ENCODE peak calls at places on chromosomes 4 and X, in eight cellular contexts. H, C, G, Q, D, Y, O and E are unnamed samples.

GRCh38 chr4:112145820-112146813 is 863 bp downstream of the FAM241A start:
- DNase-seq in H (peak; percentile 82), C (peak; percentile 42), G (peak; percentile 61), Q (peak; percentile 64), D (peak; percentile 24), Y (peak; percentile 87), O (peak; percentile 39), E (peak; percentile 17)

GRCh38 chr4:157996061-157996460 is 176.8 kb downstream of the GASK1B start:
- DNase-seq in H (no peak), C (no peak), G (no peak), Q (no peak), D (no peak), Y (no peak), O (no peak), E (peak; percentile 3)

GRCh38 chr4:108141213-108142045 is 27.3 kb downstream of the LEF1 start:
- DNase-seq in H (no peak), C (no peak), G (no peak), Q (no peak), D (no peak), Y (no peak), O (no peak), E (no peak)

GRCh38 chr4:64780664-64781063 is 371.4 kb upstream of the TECRL start:
- DNase-seq in H (no peak), C (no peak), G (no peak), Q (no peak), D (no peak), Y (no peak), O (no peak), E (no peak)

GRCh38 chr4:159049780-159050375 is 53.0 kb upstream of the RAPGEF2 start:
- DNase-seq in H (no peak), C (no peak), G (no peak), Q (no peak), D (no peak), Y (no peak), O (no peak), E (no peak)

GRCh38 chr4:185343726-185344581 is 51.8 kb downstream of the LRP2BP start:
- DNase-seq in H (no peak), C (peak; percentile 28), G (no peak), Q (no peak), D (peak; percentile 27), Y (no peak), O (no peak), E (peak; percentile 58)

GRCh38 chr4:38967260-38968095 is 64.7 kb downstream of the TMEM156 start:
- DNase-seq in H (no peak), C (no peak), G (no peak), Q (no peak), D (peak; percentile 100), Y (no peak), O (no peak), E (no peak)

GRCh38 chr4:64001229-64001898 is 407.9 kb downstream of the TECRL start:
- DNase-seq in H (no peak), C (no peak), G (no peak), Q (no peak), D (no peak), Y (no peak), O (no peak), E (no peak)

GRCh38 chr4:147157860-147158701 is 212.4 kb upstream of the TTC29 start:
- DNase-seq in H (peak; percentile 74), C (peak; percentile 28), G (no peak), Q (no peak), D (peak; percentile 20), Y (peak; percentile 74), O (no peak), E (peak; percentile 73)

GRCh38 chr4:174222266-174222872 is 61.1 kb downstream of the FBXO8 start:
- DNase-seq in H (no peak), C (no peak), G (peak; percentile 47), Q (no peak), D (peak; percentile 29), Y (no peak), O (no peak), E (peak; percentile 32)

GRCh38 chr4:48913346-48913745 is 6.8 kb upstream of the OCIAD2 start:
- DNase-seq in H (no peak), C (peak; percentile 72), G (no peak), Q (no peak), D (peak; percentile 92), Y (no peak), O (no peak), E (peak; percentile 16)

GRCh38 chrX:1582686-1583437 is 8.5 kb upstream of the AKAP17A start:
- DNase-seq in H (no peak), C (no peak), G (peak; percentile 58), Q (no peak), D (no peak), Y (peak; percentile 49), O (no peak), E (no peak)

GRCh38 chr4:4647041-4647440 is 105.2 kb upstream of the STX18 start:
- DNase-seq in H (no peak), C (no peak), G (no peak), Q (no peak), D (peak; percentile 44), Y (no peak), O (no peak), E (no peak)

GRCh38 chr4:53861856-53862610 is 202.4 kb downstream of the CHIC2 start:
- DNase-seq in H (no peak), C (peak; percentile 47), G (peak; percentile 6), Q (no peak), D (peak; percentile 96), Y (no peak), O (no peak), E (no peak)

GRCh38 chr4:153122855-153123254 is 81.4 kb upstream of the TRIM2 start:
- DNase-seq in H (no peak), C (no peak), G (no peak), Q (no peak), D (no peak), Y (no peak), O (no peak), E (no peak)

GRCh38 chr4:26858947-26859401 is 1.7 kb upstream of the STIM2 start:
- DNase-seq in H (no peak), C (no peak), G (peak; percentile 57), Q (no peak), D (peak; percentile 34), Y (no peak), O (no peak), E (no peak)

GRCh38 chrX:44903107-44903506 is 30.1 kb downstream of the KDM6A start:
- DNase-seq in H (no peak), C (no peak), G (no peak), Q (no peak), D (peak; percentile 78), Y (no peak), O (no peak), E (no peak)

GRCh38 chr4:3675251-3676115 is 90.7 kb upstream of the ADRA2C start:
- DNase-seq in H (peak; percentile 61), C (no peak), G (peak; percentile 25), Q (no peak), D (no peak), Y (peak; percentile 61), O (no peak), E (peak; percentile 10)

DNA sequence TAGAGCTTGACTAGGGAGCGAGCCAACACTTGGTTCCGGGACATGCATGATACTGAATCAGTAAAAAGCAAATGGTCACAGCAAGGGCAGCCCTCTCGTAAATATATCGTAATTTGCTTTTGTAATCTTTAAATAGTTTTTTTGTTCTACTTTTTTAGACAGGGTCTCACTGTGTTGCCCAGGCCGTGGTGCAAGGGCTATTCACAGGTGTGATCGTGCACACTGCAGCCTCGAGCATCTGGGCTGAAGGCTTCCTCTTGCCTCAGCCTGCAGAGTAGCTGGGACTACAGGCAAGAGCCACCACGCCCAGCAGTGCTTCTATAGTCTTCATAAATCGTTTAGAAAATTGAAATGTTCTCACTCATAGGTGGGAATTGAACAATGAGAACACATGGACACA is 309.7 kb downstream of the TENM3 start:
- DNase-seq in H (no peak), C (no peak), G (no peak), Q (no peak), D (no peak), Y (no peak), O (no peak), E (no peak)
- H3K4me1 ChIP-seq in H (no peaks in the 10 kb centered on the region), C (no peaks in the 10 kb centered on the region), G (no peaks in the 10 kb centered on the region), Q (peaks cover 4% of the 10 kb centered on the region), D (peaks cover 8% of the 10 kb centered on the region), Y (no peaks in the 10 kb centered on the region), O (no peaks in the 10 kb centered on the region), E (peaks cover 8% of the 10 kb centered on the region)

DNA sequence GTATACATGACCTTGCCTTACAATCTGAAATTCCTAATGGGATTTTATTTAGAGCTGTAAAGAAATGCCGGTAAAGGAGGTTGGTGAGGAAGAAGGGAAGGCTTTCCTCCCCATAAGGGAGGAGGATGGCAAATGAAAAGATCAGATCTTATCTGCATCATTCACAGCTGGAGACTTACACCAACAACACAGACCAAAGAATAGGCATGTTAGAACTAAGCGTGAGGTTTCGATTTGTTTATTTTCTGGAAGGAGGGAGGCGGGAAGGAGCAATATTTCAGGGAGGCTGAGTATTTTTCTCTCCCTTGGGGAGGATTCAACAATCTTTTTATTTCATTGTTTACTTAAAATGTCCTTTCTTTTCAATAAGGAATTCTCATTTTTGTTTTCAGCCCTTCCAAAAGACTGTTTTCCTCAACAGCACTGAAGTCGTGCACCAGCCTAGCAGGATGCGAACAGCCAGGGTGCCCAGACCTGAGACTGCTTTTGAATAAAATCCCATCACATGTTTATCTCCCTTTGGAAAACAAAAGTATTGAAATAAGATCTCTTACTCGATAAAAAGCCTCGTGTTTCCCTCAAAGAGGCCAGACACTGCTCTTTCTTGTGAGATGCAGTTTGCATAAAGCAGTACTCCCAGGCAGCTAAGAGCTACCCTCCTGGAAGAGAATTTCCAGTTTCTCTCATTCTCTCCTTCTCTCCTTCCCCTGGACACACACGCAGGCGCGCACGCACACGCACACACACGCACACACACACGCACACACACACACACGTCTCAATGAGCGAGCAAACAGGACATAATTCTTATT is 236.1 kb downstream of the MGST2 start:
- DNase-seq in H (no peak), C (no peak), G (no peak), Q (no peak), D (peak; percentile 44), Y (no peak), O (no peak), E (no peak)
- H3K4me3 ChIP-seq in H (peak overlapping the region; percentile 79), C (peak overlapping the region; percentile 30), G (no peak overlapping the region), Q (no peak overlapping the region), D (peak overlapping the region; percentile 38), Y (peak overlapping the region; percentile 15), O (no peak overlapping the region), E (no peak overlapping the region)

GRCh38 chr4:46886711-46887110 is 22.3 kb downstream of the COX7B2 start:
- DNase-seq in H (no peak), C (no peak), G (no peak), Q (no peak), D (peak; percentile 39), Y (no peak), O (no peak), E (no peak)
- TF ChIP-seq CTCF in H (peak; percentile 6), C (no peak), G (peak; percentile 58), Q (no peak), D (peak; percentile 55), Y (no peak), O (peak; percentile 28), E (peak; percentile 59)

DNA sequence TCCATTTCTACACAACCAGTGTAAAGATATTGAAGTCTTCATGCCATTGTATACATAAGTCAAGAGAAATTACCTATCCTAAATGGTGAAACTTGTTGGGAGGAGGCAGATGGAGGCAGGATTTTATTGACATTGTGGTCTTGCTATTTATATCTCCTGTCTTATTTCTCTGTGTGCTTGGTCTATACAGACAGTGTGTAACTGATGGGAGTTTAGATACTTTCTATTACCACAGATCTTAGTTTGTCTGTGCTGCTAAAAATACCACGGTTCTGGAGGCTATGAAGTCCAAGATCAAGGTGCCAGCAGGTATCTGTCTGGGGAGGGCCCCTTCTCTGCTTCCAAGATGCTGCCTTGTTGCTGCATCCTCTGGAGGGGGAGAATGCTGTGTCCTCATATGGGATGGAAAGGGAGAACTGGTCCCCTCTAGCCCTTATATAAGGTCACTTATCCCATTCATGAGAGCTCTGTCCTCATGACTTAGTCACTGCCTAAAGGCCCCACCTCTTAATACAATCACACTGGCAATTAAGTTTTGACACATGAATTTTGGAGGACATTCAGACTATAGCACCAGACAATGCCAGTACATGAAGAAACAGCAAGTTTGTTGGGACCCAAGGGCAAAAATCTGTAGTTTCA is 62.4 kb downstream of the SYNPO2 start:
- DNase-seq in H (no peak), C (no peak), G (no peak), Q (no peak), D (no peak), Y (no peak), O (no peak), E (no peak)
- H3K4me1 ChIP-seq in H (no peaks in the 10 kb centered on the region), C (no peaks in the 10 kb centered on the region), G (no peaks in the 10 kb centered on the region), Q (peaks cover 6% of the 10 kb centered on the region), D (no peaks in the 10 kb centered on the region), Y (peaks cover 4% of the 10 kb centered on the region), O (no peaks in the 10 kb centered on the region), E (peaks cover 58% of the 10 kb centered on the region)